ENCODE peak calls at places on chromosome 9, in six cellular contexts. X, J, L, U, Y and F are unnamed samples.
A peak's percentile ranks its signal among the peaks of the same experiment; 100 is the strongest.

GRCh38 chr9:17622166-17622565 is 43.3 kb downstream of the SH3GL2 start:
- DNase-seq in U (no peak), Y (no peak), L (no peak), X (no peak), J (no peak), F (no peak)

GRCh38 chr9:17088566-17088965 is 46.3 kb upstream of the CNTLN start:
- DNase-seq in X (no peak), L (no peak), U (no peak), J (no peak), Y (no peak), F (no peak)

GRCh38 chr9:75539558-75539957 is 350.9 kb upstream of the PCSK5 start:
- DNase-seq in Y (no peak), X (no peak), L (no peak), U (no peak), J (no peak), F (no peak)

GRCh38 chr9:118230319-118230718 is 526.1 kb downstream of the TLR4 start:
- DNase-seq in Y (no peak), U (no peak), L (no peak), J (no peak), X (no peak), F (no peak)

GRCh38 chr9:107127608-107128007 is 155.5 kb upstream of the RAD23B start:
- DNase-seq in L (no peak), X (no peak), J (no peak), Y (no peak), U (no peak), F (no peak)

GRCh38 chr9:104795857-104796256 is 31.9 kb downstream of the NIPSNAP3B start:
- DNase-seq in X (no peak), L (no peak), Y (no peak), U (no peak), J (no peak), F (no peak)

GRCh38 chr9:118630931-118631595 is 738.2 kb downstream of the BRINP1 start:
- DNase-seq in Y (no peak), X (no peak), L (no peak), J (no peak), U (no peak), F (no peak)

GRCh38 chr9:13500034-13500433 is 220.5 kb upstream of the MPDZ start:
- DNase-seq in J (no peak), Y (no peak), L (no peak), X (no peak), U (no peak), F (peak; percentile 68)

GRCh38 chr9:137286980-137287383 is 9.5 kb downstream of the TOR4A start:
- DNase-seq in Y (no peak), U (peak; percentile 100), L (peak; percentile 85), J (peak; percentile 79), X (no peak), F (no peak)

GRCh38 chr9:124779368-124780059 is 2.6 kb downstream of the OLFML2A start:
- DNase-seq in L (peak; percentile 45), Y (no peak), U (peak; percentile 99), J (peak; percentile 63), X (peak; percentile 32), F (peak; percentile 70)

GRCh38 chr9:87395804-87396458 is 101.7 kb upstream of the DAPK1 start:
- DNase-seq in L (no peak), J (peak; percentile 6), U (no peak), Y (no peak), X (no peak), F (no peak)

GRCh38 chr9:82436480-82436879 is 447.9 kb downstream of the SPATA31D1 start:
- DNase-seq in X (no peak), J (no peak), U (no peak), Y (no peak), L (no peak), F (no peak)

GRCh38 chr9:130522233-130522808 is 57.1 kb upstream of the FUBP3 start:
- DNase-seq in Y (no peak), X (no peak), U (no peak), L (no peak), J (no peak), F (no peak)

GRCh38 chr9:116087246-116087645 is 66.3 kb upstream of the PAPPA start:
- DNase-seq in Y (no peak), X (peak; percentile 55), L (peak; percentile 46), U (no peak), J (no peak), F (no peak)

GRCh38 chr9:96612105-96612965 is 7.3 kb downstream of the CDC14B start:
- DNase-seq in J (no peak), Y (no peak), L (peak; percentile 88), U (peak; percentile 89), X (no peak), F (peak; percentile 82)

GRCh38 chr9:78030553-78031270 is 899 bp downstream of the GNAQ start:
- DNase-seq in L (peak; percentile 73), X (peak; percentile 35), Y (no peak), J (peak; percentile 53), U (peak; percentile 61), F (peak; percentile 73)

GRCh38 chr9:8564960-8565359 is 765.4 kb upstream of the DMAC1 start:
- DNase-seq in X (no peak), J (no peak), Y (no peak), L (no peak), U (no peak), F (no peak)

GRCh38 chr9:21336467-21336866 is 1.3 kb upstream of the KLHL9 start:
- DNase-seq in U (no peak), L (no peak), J (no peak), X (no peak), Y (no peak), F (no peak)

GRCh38 chr9:108473209-108474112 is 382.3 kb downstream of the ACTL7B start:
- DNase-seq in U (no peak), L (no peak), X (no peak), J (peak; percentile 74), Y (no peak), F (no peak)

GRCh38 chr9:92764988-92765936 is 629 bp upstream of the BICD2 start:
- DNase-seq in U (peak; percentile 98), Y (peak; percentile 90), X (peak; percentile 99), L (peak; percentile 99), J (peak; percentile 98), F (peak; percentile 99)
- TF ChIP-seq POLR2A in U (peak; percentile 62), Y (peak; percentile 40), X (peak; percentile 73), L (peak; percentile 81), J (peak; percentile 64), F (peak; percentile 69)

GRCh38 chr9:19156026-19156474 is 28.8 kb upstream of the PLIN2 start:
- DNase-seq in X (no peak), J (no peak), Y (no peak), L (peak; percentile 54), U (no peak), F (no peak)

GRCh38 chr9:19151425-19152159 is 24.3 kb upstream of the PLIN2 start:
- DNase-seq in X (no peak), U (no peak), J (no peak), Y (no peak), L (peak; percentile 68), F (no peak)

GRCh38 chr9:19154135-19154612 is 26.9 kb upstream of the PLIN2 start:
- DNase-seq in Y (no peak), L (peak; percentile 69), U (no peak), J (no peak), X (peak; percentile 46), F (peak; percentile 76)

GRCh38 chr9:19156805-19157204 is 29.5 kb upstream of the PLIN2 start:
- DNase-seq in X (no peak), L (no peak), J (no peak), Y (no peak), U (no peak), F (peak; percentile 68)

DNA sequence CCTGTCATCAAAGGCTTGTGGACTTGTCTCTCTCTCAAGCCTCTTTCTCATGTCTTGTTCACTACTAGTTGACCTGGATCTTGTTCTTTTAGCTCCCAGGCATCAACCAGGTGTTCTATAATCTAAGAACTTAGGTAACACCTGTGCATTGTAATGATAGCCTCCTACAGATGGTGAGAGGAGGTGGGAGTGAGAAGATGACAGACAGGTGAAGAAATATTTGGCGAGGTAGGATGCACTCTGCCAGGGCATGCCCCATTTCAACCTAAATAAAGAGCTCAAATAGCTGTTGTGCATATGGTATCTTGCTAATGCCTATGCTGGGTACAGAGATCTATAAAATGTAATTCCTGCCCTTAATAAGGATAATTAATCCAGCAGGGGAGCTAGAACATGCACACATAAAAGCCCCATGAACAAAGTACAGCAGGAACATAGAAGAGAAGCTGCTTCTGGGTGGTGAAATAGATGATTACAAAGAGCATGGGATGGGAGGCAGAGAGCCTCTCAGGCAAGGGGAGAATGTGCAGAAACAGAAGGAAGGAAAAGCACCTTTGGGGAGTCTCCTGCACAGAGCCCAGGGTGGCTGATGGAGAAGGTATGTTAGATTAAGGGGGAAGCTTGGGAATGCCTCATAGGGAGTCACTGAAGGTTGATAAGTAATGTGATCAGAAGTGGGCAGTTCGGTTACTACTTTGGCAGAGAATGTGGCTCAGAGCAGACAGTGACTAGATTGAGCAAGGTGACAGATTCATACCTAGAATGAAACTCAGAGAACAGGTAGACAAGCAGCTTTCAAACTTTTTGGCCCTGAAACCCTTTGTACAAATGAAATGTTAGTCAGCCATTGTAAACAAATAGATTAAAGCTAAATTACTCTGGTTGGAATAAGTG is 28.1 kb upstream of the PLIN2 start:
- DNase-seq in L (no peak), U (no peak), J (no peak), Y (no peak), X (no peak), F (no peak)
- TF ChIP-seq POLR2A in L (no peak), U (no peak), J (no peak), Y (no peak), X (no peak), F (no peak)

DNA sequence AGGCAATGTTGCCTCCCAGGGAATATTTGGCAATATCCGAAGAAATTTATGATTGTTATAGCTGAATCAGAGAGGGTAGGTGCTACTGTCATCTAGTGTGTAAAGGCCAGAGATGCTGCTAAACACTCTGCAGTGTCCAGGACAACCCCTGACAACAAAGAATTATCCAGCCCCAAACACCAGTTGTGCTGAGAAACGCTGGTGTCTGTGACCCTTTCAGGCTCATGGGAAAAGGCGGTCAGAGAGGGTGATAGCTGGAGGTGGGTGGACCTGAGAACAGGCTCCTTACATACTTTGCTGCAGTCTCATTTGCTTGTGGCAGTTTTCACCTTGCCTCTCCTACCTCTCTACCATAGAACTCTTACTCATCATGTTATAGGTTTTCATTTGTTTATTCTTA is 295.3 kb upstream of the DMRT1 start:
- DNase-seq in U (no peak), X (no peak), J (no peak), L (no peak), Y (no peak), F (no peak)
- TF ChIP-seq POLR2A in U (no peak), X (no peak), J (no peak), L (no peak), Y (no peak), F (no peak)

DNA sequence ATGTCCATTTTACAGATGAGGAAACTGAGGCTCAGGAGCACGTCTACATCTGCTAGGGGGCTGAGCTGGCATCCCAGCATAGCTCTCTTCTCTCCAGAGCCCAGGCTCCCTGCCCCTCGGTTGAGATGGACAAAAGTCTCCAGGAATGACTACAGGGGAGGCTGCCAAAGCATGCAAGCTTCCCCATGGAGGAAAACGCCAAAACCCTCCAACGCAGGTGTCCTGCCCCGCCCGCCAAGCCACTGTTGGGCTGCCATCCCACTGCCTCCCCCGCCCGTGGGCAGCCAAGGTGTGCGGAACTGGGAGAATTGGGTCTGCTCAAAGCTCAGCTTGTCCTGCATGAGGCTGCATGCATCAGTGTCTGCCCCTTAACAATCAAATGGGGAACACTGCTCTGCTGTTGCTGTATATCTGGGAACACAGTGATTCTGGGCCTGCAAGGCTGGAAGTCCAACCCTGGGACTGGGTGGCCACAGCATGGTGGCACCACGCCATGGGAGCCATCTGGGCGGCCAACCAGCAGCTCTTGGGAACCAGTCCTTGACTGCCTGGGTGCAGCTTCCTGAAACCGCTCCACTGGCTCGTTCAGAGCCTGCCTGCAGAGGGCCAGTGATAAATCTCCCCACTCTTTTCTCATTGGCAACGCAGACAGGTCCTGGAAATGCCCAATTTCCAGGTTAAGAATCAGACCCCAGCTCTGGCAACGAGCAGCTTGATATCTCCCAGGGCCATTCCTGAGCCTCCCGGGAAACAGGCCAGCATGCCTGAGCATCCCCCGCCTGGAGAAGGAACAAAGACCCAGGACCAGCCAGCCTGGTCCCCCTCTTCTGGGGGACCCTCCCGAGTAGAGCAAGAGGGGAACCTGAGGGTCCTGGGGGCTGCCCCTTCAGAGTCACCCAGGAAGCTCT is 3.5 kb downstream of the RALGDS start:
- DNase-seq in X (peak; percentile 75), L (no peak), U (no peak), Y (no peak), J (no peak), F (peak; percentile 86)
- TF ChIP-seq POLR2A in X (no peak), L (peak; percentile 22), U (no peak), Y (no peak), J (no peak), F (no peak)